ENCODE peak calls at places on chromosome 16, in nine cellular contexts. T, D, B, S, C, N, U, E and X are unnamed samples.

GRCh38 chr16:57999366-57999970 is 1.0 kb downstream of the ZNF319 start:
- DNase-seq in T (peak), D (no peak), B (no peak), S (peak), C (no peak), N (no peak), U (no peak), E (no peak), X (no peak)

GRCh38 chr16:81601008-81601428 is 156.4 kb downstream of the CMIP start:
- DNase-seq in T (peak), D (no peak), B (peak), S (peak), C (no peak), N (no peak), U (no peak), E (no peak), X (no peak)

GRCh38 chr16:89672177-89672941 is 14.1 kb upstream of the CDK10 start:
- DNase-seq in T (no peak), D (no peak), B (no peak), S (no peak), C (no peak), N (no peak), U (no peak), E (no peak), X (no peak)

GRCh38 chr16:88428156-88428555 is 24.9 kb upstream of the ZFPM1 start:
- DNase-seq in T (no peak), D (no peak), B (no peak), S (no peak), C (no peak), N (no peak), U (no peak), E (no peak), X (no peak)

GRCh38 chr16:53510704-53511070 is 7.7 kb upstream of the AKTIP start:
- DNase-seq in T (no peak), D (no peak), B (no peak), S (no peak), C (no peak), N (no peak), U (no peak), E (no peak), X (no peak)

GRCh38 chr16:68287276-68288251 is 23.2 kb downstream of the SLC7A6OS start:
- DNase-seq in T (peak), D (no peak), B (peak), S (peak), C (peak), N (peak), U (peak), E (peak), X (no peak)

GRCh38 chr16:50509521-50510341 is 38.5 kb upstream of the NKD1 start:
- DNase-seq in T (peak), D (no peak), B (peak), S (peak), C (no peak), N (no peak), U (no peak), E (peak), X (no peak)

GRCh38 chr16:22614271-22614947 is 103.7 kb downstream of the NPIPB5 start:
- DNase-seq in T (no peak), D (no peak), B (no peak), S (peak), C (peak), N (no peak), U (no peak), E (peak), X (no peak)

GRCh38 chr16:9258423-9259051 is 167.1 kb downstream of the HAPSTR1 start:
- DNase-seq in T (peak), D (no peak), B (peak), S (no peak), C (peak), N (no peak), U (no peak), E (peak), X (peak)

GRCh38 chr16:79132745-79133144 is 467.8 kb downstream of the MAF start:
- DNase-seq in T (no peak), D (no peak), B (no peak), S (no peak), C (peak), N (no peak), U (no peak), E (no peak), X (no peak)

GRCh38 chr16:5790512-5790911 is 692.9 kb upstream of the EEF2KMT start:
- DNase-seq in T (no peak), D (no peak), B (no peak), S (no peak), C (no peak), N (no peak), U (no peak), E (no peak), X (no peak)

GRCh38 chr16:83899272-83899897 is 470 bp downstream of the MLYCD start:
- DNase-seq in T (peak), D (peak), B (peak), S (peak), C (peak), N (no peak), U (peak), E (peak), X (peak)

GRCh38 chr16:17116595-17117322 is 354.0 kb downstream of the XYLT1 start:
- DNase-seq in T (no peak), D (no peak), B (no peak), S (no peak), C (no peak), N (no peak), U (no peak), E (no peak), X (no peak)

GRCh38 chr16:18941471-18941870 is 15.3 kb upstream of the SMG1 start:
- DNase-seq in T (no peak), D (no peak), B (no peak), S (no peak), C (no peak), N (no peak), U (no peak), E (no peak), X (no peak)

GRCh38 chr16:57799619-57800212 is 2.6 kb downstream of the KIFC3 start:
- DNase-seq in T (no peak), D (no peak), B (no peak), S (no peak), C (no peak), N (no peak), U (no peak), E (no peak), X (no peak)

GRCh38 chr16:21650517-21650916 is 1.9 kb downstream of the IGSF6 start:
- DNase-seq in T (no peak), D (no peak), B (no peak), S (peak), C (peak), N (no peak), U (no peak), E (no peak), X (no peak)

GRCh38 chr16:80954985-80955384 is 51.7 kb downstream of the CMC2 start:
- DNase-seq in T (no peak), D (no peak), B (no peak), S (no peak), C (no peak), N (no peak), U (no peak), E (no peak), X (no peak)

GRCh38 chr16:53775821-53776431 is 72.0 kb downstream of the FTO start:
- DNase-seq in T (peak), D (peak), B (peak), S (peak), C (peak), N (no peak), U (no peak), E (peak), X (no peak)

GRCh38 chr16:28326881-28327610 is 34.7 kb downstream of the SBK1 start:
- DNase-seq in T (peak), D (no peak), B (peak), S (peak), C (peak), N (peak), U (peak), E (peak), X (peak)

GRCh38 chr16:82156761-82157654 is 13.0 kb downstream of the MPHOSPH6 start:
- DNase-seq in T (peak), D (no peak), B (peak), S (peak), C (no peak), N (no peak), U (no peak), E (no peak), X (no peak)

GRCh38 chr16:81527477-81528178 is 83.0 kb downstream of the CMIP start:
- DNase-seq in T (no peak), D (no peak), B (no peak), S (no peak), C (no peak), N (no peak), U (no peak), E (no peak), X (no peak)

GRCh38 chr16:89191033-89191900 is 9.1 kb downstream of the SLC22A31 start:
- DNase-seq in T (no peak), D (no peak), B (no peak), S (no peak), C (no peak), N (no peak), U (peak), E (no peak), X (peak)

GRCh38 chr16:86854895-86855294 is 276.5 kb downstream of the FOXL1 start:
- DNase-seq in T (peak), D (peak), B (peak), S (peak), C (no peak), N (no peak), U (no peak), E (no peak), X (no peak)

GRCh38 chr16:79468236-79468635 is 132.3 kb downstream of the MAF start:
- DNase-seq in T (no peak), D (no peak), B (no peak), S (no peak), C (no peak), N (no peak), U (peak), E (no peak), X (no peak)

GRCh38 chr16:78446486-78446885 is 347.0 kb downstream of the WWOX start:
- DNase-seq in T (no peak), D (no peak), B (no peak), S (no peak), C (no peak), N (no peak), U (no peak), E (no peak), X (no peak)

GRCh38 chr16:6682142-6682811 is 650.4 kb upstream of the RBFOX1 start:
- DNase-seq in T (no peak), D (no peak), B (no peak), S (no peak), C (peak), N (no peak), U (no peak), E (peak), X (peak)

GRCh38 chr16:31879937-31880321 is 6.3 kb downstream of the ZNF267 start:
- DNase-seq in T (no peak), D (no peak), B (no peak), S (no peak), C (no peak), N (no peak), U (no peak), E (no peak), X (no peak)

GRCh38 chr16:2035431-2036199 is 8.9 kb downstream of the NHERF2 start:
- DNase-seq in T (peak), D (peak), B (peak), S (peak), C (peak), N (no peak), U (no peak), E (no peak), X (no peak)

GRCh38 chr16:80968386-80969113 is 38.1 kb downstream of the CMC2 start:
- DNase-seq in T (peak), D (no peak), B (peak), S (peak), C (no peak), N (no peak), U (no peak), E (no peak), X (no peak)

GRCh38 chr16:72042157-72042660 is 12.1 kb upstream of the HP start:
- DNase-seq in T (no peak), D (no peak), B (no peak), S (no peak), C (peak), N (no peak), U (peak), E (no peak), X (no peak)

GRCh38 chr16:57529324-57530103 is 6.9 kb downstream of the CCDC102A start:
- DNase-seq in T (no peak), D (no peak), B (no peak), S (no peak), C (no peak), N (no peak), U (peak), E (peak), X (no peak)

GRCh38 chr16:60077791-60078280 is 1343.7 kb upstream of the GOT2 start:
- DNase-seq in T (no peak), D (no peak), B (no peak), S (no peak), C (no peak), N (no peak), U (no peak), E (no peak), X (no peak)

GRCh38 chr16:57620316-57621231 is 7.9 kb upstream of the ADGRG1 start:
- DNase-seq in T (no peak), D (no peak), B (no peak), S (no peak), C (peak), N (no peak), U (peak), E (no peak), X (no peak)

GRCh38 chr16:57301126-57301817 is 16.8 kb upstream of the PLLP start:
- DNase-seq in T (no peak), D (no peak), B (no peak), S (no peak), C (no peak), N (no peak), U (peak), E (peak), X (no peak)

GRCh38 chr16:60203525-60204124 is 1469.5 kb upstream of the GOT2 start:
- DNase-seq in T (peak), D (no peak), B (no peak), S (peak), C (no peak), N (no peak), U (no peak), E (no peak), X (no peak)

GRCh38 chr16:66026211-66026610 is 340.3 kb upstream of the CDH5 start:
- DNase-seq in T (no peak), D (no peak), B (no peak), S (peak), C (no peak), N (no peak), U (no peak), E (peak), X (no peak)

GRCh38 chr16:55434000-55434399 is 45.0 kb upstream of the MMP2 start:
- DNase-seq in T (no peak), D (no peak), B (no peak), S (no peak), C (no peak), N (no peak), U (no peak), E (no peak), X (no peak)

GRCh38 chr16:65783709-65784474 is 582.6 kb upstream of the CDH5 start:
- DNase-seq in T (no peak), D (no peak), B (peak), S (no peak), C (no peak), N (no peak), U (no peak), E (no peak), X (no peak)

GRCh38 chr16:82754716-82755513 is 128.1 kb downstream of the CDH13 start:
- DNase-seq in T (no peak), D (no peak), B (no peak), S (no peak), C (no peak), N (no peak), U (no peak), E (no peak), X (no peak)

GRCh38 chr16:13767215-13767614 is 152.7 kb upstream of the ERCC4 start:
- DNase-seq in T (no peak), D (no peak), B (no peak), S (no peak), C (no peak), N (no peak), U (no peak), E (no peak), X (no peak)
- TF ChIP-seq CTCF in T (no peak), D (no peak), B (no peak), S (no peak), C (no peak), N (no peak), U (peak), E (no peak), X (peak)

GRCh38 chr16:30082545-30083090 is 6.8 kb downstream of the PPP4C start:
- DNase-seq in T (no peak), D (no peak), B (no peak), S (no peak), C (no peak), N (no peak), U (no peak), E (no peak), X (no peak)
- TF ChIP-seq CTCF in T (peak), D (peak), B (no peak), S (no peak), C (no peak), N (no peak), U (no peak), E (no peak), X (no peak)

GRCh38 chr16:20624882-20625807 is 49.0 kb upstream of the ACSM2B start:
- DNase-seq in T (no peak), D (no peak), B (no peak), S (no peak), C (no peak), N (no peak), U (no peak), E (no peak), X (no peak)
- TF ChIP-seq CTCF in T (no peak), D (no peak), B (no peak), S (no peak), C (no peak), N (no peak), U (no peak), E (no peak), X (no peak)

GRCh38 chr16:62038646-62039045 is 2.4 kb upstream of the CDH8 start:
- DNase-seq in T (no peak), D (no peak), B (no peak), S (no peak), C (no peak), N (no peak), U (no peak), E (no peak), X (no peak)

GRCh38 chr16:62036807-62037135 is 533 bp upstream of the CDH8 start:
- DNase-seq in T (no peak), D (no peak), B (no peak), S (no peak), C (no peak), N (no peak), U (no peak), E (no peak), X (no peak)

GRCh38 chr16:62038225-62038624 is 2.0 kb upstream of the CDH8 start:
- DNase-seq in T (no peak), D (no peak), B (no peak), S (no peak), C (no peak), N (no peak), U (no peak), E (no peak), X (no peak)

GRCh38 chr16:62036101-62036806 is at the start of gene CDH8:
- DNase-seq in T (no peak), D (no peak), B (no peak), S (peak), C (no peak), N (no peak), U (no peak), E (no peak), X (peak)

DNA sequence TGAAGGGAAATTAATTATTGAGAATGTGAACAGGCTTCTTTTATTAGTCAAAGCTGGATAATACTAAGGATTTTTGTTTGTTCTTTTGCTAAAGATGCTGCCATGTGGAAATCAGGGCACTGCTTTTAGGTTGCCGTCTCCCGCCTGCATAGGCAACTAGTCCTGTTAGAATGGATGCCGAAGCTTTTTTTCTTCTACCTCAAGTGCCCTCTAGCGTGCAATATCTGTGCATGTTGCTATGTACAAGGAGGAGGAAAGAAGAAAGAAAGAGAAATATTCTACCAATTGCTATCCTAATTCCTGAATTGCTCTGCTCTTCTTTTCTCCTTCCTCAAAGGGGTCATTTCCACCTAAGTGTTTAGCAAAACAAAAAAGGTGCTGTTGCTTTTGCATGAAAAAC is 5.2 kb upstream of the CDH8 start:
- DNase-seq in T (no peak), D (no peak), B (no peak), S (peak), C (no peak), N (no peak), U (no peak), E (no peak), X (peak)
- TF ChIP-seq CTCF in T (no peak), D (no peak), B (no peak), S (peak), C (peak), N (no peak), U (no peak), E (no peak), X (peak)

GRCh38 chr16:70759666-70760065 is 41.3 kb downstream of the VAC14 start:
- DNase-seq in T (no peak), D (no peak), B (no peak), S (no peak), C (no peak), N (no peak), U (no peak), E (no peak), X (no peak)
- TF ChIP-seq CTCF in T (no peak), D (no peak), B (no peak), S (no peak), C (no peak), N (no peak), U (no peak), E (no peak), X (no peak)

DNA sequence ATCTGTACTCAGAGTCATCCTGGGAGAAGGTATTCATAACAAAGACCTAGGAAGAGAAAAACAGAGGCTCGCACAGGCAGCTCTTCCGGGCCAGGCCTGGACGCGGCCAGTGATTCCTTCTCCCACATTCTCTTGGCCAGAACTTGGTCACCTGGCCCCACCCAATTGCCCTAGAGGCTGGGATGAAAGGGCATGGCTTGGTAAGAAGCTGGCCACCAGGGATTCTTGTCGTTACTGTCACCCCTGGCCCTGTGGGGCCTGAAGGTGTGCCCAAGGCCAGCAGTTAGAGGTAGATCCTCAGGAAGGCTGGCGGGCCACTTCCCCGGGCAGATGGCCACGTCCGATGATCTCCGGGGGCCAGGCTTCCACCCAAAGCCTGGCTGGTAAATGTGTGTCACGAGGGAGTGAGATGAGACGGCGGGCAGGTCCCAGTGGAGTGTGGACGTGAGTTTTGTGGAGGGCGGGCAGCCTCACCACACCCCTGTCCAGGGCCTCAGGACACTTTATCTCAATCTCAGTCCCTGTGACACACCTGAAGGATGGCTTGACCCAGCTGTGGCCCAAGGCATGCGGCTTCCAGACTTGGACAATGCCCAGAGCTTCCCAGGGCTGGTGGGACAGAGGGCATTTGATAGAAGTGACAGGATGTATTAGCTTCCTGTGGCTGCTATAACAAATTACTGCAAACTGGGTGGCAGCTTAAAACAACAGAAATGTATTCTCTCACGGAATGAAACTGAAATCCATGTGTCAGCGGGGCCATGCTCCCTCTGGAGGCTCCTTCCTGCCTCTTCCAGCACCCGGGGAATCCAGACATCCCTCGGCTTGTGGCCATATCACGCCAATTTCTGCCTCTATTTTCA is 66.3 kb upstream of the GSE1 start:
- DNase-seq in T (no peak), D (no peak), B (no peak), S (no peak), C (no peak), N (no peak), U (no peak), E (no peak), X (no peak)
- TF ChIP-seq CTCF in T (no peak), D (peak), B (peak), S (peak), C (no peak), N (no peak), U (no peak), E (no peak), X (peak)

GRCh38 chr16:67277294-67277998 is 1.9 kb upstream of the PLEKHG4 start:
- DNase-seq in T (peak), D (peak), B (peak), S (peak), C (peak), N (no peak), U (peak), E (no peak), X (no peak)

GRCh38 chr16:67279296-67280089 is at the start of gene PLEKHG4:
- DNase-seq in T (peak), D (no peak), B (peak), S (peak), C (peak), N (peak), U (peak), E (peak), X (peak)

GRCh38 chr16:67280090-67281015 is 1.0 kb downstream of the PLEKHG4 start:
- DNase-seq in T (no peak), D (no peak), B (no peak), S (no peak), C (no peak), N (no peak), U (no peak), E (no peak), X (no peak)

GRCh38 chr16:67277999-67278772 is 1.1 kb upstream of the PLEKHG4 start:
- DNase-seq in T (peak), D (no peak), B (peak), S (peak), C (peak), N (no peak), U (peak), E (no peak), X (no peak)

GRCh38 chr16:67278773-67279295 is 498 bp upstream of the PLEKHG4 start:
- DNase-seq in T (no peak), D (no peak), B (no peak), S (no peak), C (peak), N (no peak), U (peak), E (peak), X (no peak)
- TF ChIP-seq CTCF in T (peak), D (peak), B (no peak), S (peak), C (no peak), N (no peak), U (no peak), E (peak), X (peak)

GRCh38 chr16:47612711-47613110 is 151.6 kb downstream of the PHKB start:
- DNase-seq in T (peak), D (no peak), B (no peak), S (peak), C (no peak), N (no peak), U (no peak), E (no peak), X (no peak)
- TF ChIP-seq CTCF in T (no peak), D (no peak), B (no peak), S (no peak), C (no peak), N (no peak), U (no peak), E (no peak), X (no peak)